ENCODE peak calls at places on chromosome X, in five cellular contexts. One of them, this sample, is unnamed.

GRCh38 chrX:13938766-13939530 is 90.7 kb downstream of the GEMIN8 start:
- DNase-seq in MV-4-11: peak
- DNase-seq in epithelial cell of esophagus: peak
- DNase-seq in activated naive CD4-positive, alpha-beta T cell treated with anti-CD3 and anti-CD28 coated beads for 36 hours: no peak
- DNase-seq in pancreas: no peak
- DNase-seq in this sample: no peak

GRCh38 chrX:108121291-108121690 is 29.7 kb downstream of the ATG4A start:
- DNase-seq in pancreas: no peak
- DNase-seq in MV-4-11: no peak
- DNase-seq in activated naive CD4-positive, alpha-beta T cell treated with anti-CD3 and anti-CD28 coated beads for 36 hours: no peak
- DNase-seq in epithelial cell of esophagus: no peak
- DNase-seq in this sample: no peak

GRCh38 chrX:150308532-150309157 is 54.5 kb upstream of the MAMLD1 start:
- DNase-seq in MV-4-11: no peak
- DNase-seq in pancreas: no peak
- DNase-seq in activated naive CD4-positive, alpha-beta T cell treated with anti-CD3 and anti-CD28 coated beads for 36 hours: no peak
- DNase-seq in epithelial cell of esophagus: no peak
- DNase-seq in this sample: no peak

GRCh38 chrX:13180807-13181206 is 136.4 kb upstream of the FAM9C start:
- DNase-seq in pancreas: no peak
- DNase-seq in epithelial cell of esophagus: peak
- DNase-seq in MV-4-11: peak
- DNase-seq in activated naive CD4-positive, alpha-beta T cell treated with anti-CD3 and anti-CD28 coated beads for 36 hours: no peak
- DNase-seq in this sample: no peak

GRCh38 chrX:106912864-106913263 is 7.3 kb upstream of the CLDN2 start:
- DNase-seq in pancreas: no peak
- DNase-seq in MV-4-11: no peak
- DNase-seq in activated naive CD4-positive, alpha-beta T cell treated with anti-CD3 and anti-CD28 coated beads for 36 hours: no peak
- DNase-seq in epithelial cell of esophagus: peak
- DNase-seq in this sample: no peak

GRCh38 chrX:101040197-101040596 is 11.7 kb downstream of the TRMT2B start:
- DNase-seq in MV-4-11: no peak
- DNase-seq in pancreas: no peak
- DNase-seq in epithelial cell of esophagus: no peak
- DNase-seq in activated naive CD4-positive, alpha-beta T cell treated with anti-CD3 and anti-CD28 coated beads for 36 hours: peak
- DNase-seq in this sample: no peak

GRCh38 chrX:46208225-46208854 is 336.9 kb downstream of the ZNF674 start:
- DNase-seq in pancreas: no peak
- DNase-seq in MV-4-11: peak
- DNase-seq in epithelial cell of esophagus: peak
- DNase-seq in activated naive CD4-positive, alpha-beta T cell treated with anti-CD3 and anti-CD28 coated beads for 36 hours: peak
- DNase-seq in this sample: no peak

GRCh38 chrX:111608724-111609123 is 72.2 kb upstream of the ALG13 start:
- DNase-seq in pancreas: no peak
- DNase-seq in MV-4-11: no peak
- DNase-seq in activated naive CD4-positive, alpha-beta T cell treated with anti-CD3 and anti-CD28 coated beads for 36 hours: no peak
- DNase-seq in epithelial cell of esophagus: no peak
- DNase-seq in this sample: no peak

GRCh38 chrX:48558270-48558669 is 16.0 kb upstream of the RBM3 start:
- DNase-seq in pancreas: no peak
- DNase-seq in MV-4-11: no peak
- DNase-seq in activated naive CD4-positive, alpha-beta T cell treated with anti-CD3 and anti-CD28 coated beads for 36 hours: peak
- DNase-seq in epithelial cell of esophagus: peak
- DNase-seq in this sample: no peak

GRCh38 chrX:154541896-154542722 is 4.5 kb downstream of the G6PD start:
- DNase-seq in epithelial cell of esophagus: peak
- DNase-seq in pancreas: no peak
- DNase-seq in MV-4-11: peak
- DNase-seq in activated naive CD4-positive, alpha-beta T cell treated with anti-CD3 and anti-CD28 coated beads for 36 hours: peak
- DNase-seq in this sample: peak

GRCh38 chrX:113157496-113157895 is 316.9 kb upstream of the AMOT start:
- DNase-seq in epithelial cell of esophagus: no peak
- DNase-seq in activated naive CD4-positive, alpha-beta T cell treated with anti-CD3 and anti-CD28 coated beads for 36 hours: no peak
- DNase-seq in MV-4-11: no peak
- DNase-seq in pancreas: no peak
- DNase-seq in this sample: no peak

GRCh38 chrX:39869846-39870601 is 227.7 kb downstream of the BCOR start:
- DNase-seq in pancreas: no peak
- DNase-seq in epithelial cell of esophagus: peak
- DNase-seq in MV-4-11: peak
- DNase-seq in activated naive CD4-positive, alpha-beta T cell treated with anti-CD3 and anti-CD28 coated beads for 36 hours: peak
- DNase-seq in this sample: no peak

GRCh38 chrX:10111364-10112148 is 45.2 kb upstream of the CLCN4 start:
- DNase-seq in epithelial cell of esophagus: no peak
- DNase-seq in pancreas: no peak
- DNase-seq in MV-4-11: peak
- DNase-seq in activated naive CD4-positive, alpha-beta T cell treated with anti-CD3 and anti-CD28 coated beads for 36 hours: peak
- DNase-seq in this sample: peak